ENCODE peak calls at places on chromosomes 5 and 9, in nine cellular contexts. J is fibroblast of lung, A is transverse colon, S is right atrium auricular region, Z is suprapubic skin, G is choroid plexus epithelial cell, N is PC-3, D is upper lobe of left lung, R is GM12865. H is an unnamed sample.

GRCh38 chr9:92639124-92639523 is 30.8 kb downstream of the IPPK start:
- DNase-seq in J (no peak), A (no peak), S (no peak), Z (no peak), G (no peak), N (no peak), D (no peak), R (no peak), H (no peak)

GRCh38 chr9:5375790-5376477 is 36.3 kb upstream of the RLN1 start:
- DNase-seq in J (no peak), A (no peak), S (no peak), Z (no peak), G (peak), N (peak), D (no peak), R (no peak), H (no peak)

GRCh38 chr5:181260720-181261319 is at the start of gene TRIM52:
- DNase-seq in J (peak), A (peak), S (peak), Z (peak), G (peak), N (peak), D (peak), R (peak), H (peak)

GRCh38 chr5:122908108-122908507 is 62.7 kb downstream of the SNX24 start:
- DNase-seq in J (no peak), A (no peak), S (no peak), Z (no peak), G (no peak), N (no peak), D (no peak), R (no peak), H (no peak)

GRCh38 chr9:121842612-121842978 is 191.2 kb downstream of the DAB2IP start:
- DNase-seq in J (peak), A (no peak), S (no peak), Z (no peak), G (peak), N (peak), D (no peak), R (no peak), H (no peak)

GRCh38 chr5:59317023-59317771 is 576.3 kb downstream of the PDE4D start:
- DNase-seq in J (no peak), A (peak), S (no peak), Z (no peak), G (peak), N (peak), D (no peak), R (no peak), H (peak)

GRCh38 chr5:1565737-1566734 is 42.3 kb upstream of the LPCAT1 start:
- DNase-seq in J (no peak), A (no peak), S (no peak), Z (peak), G (no peak), N (no peak), D (no peak), R (no peak), H (no peak)

GRCh38 chr9:123470121-123470851 is 114.3 kb downstream of the CRB2 start:
- DNase-seq in J (no peak), A (no peak), S (no peak), Z (no peak), G (no peak), N (no peak), D (no peak), R (no peak), H (no peak)

GRCh38 chr9:17246770-17247169 is 111.9 kb downstream of the CNTLN start:
- DNase-seq in J (no peak), A (no peak), S (no peak), Z (no peak), G (no peak), N (no peak), D (no peak), R (no peak), H (no peak)

GRCh38 chr5:14628346-14628745 is 36.2 kb upstream of the OTULIN start:
- DNase-seq in J (peak), A (no peak), S (no peak), Z (no peak), G (peak), N (peak), D (no peak), R (peak), H (peak)

GRCh38 chr9:8734760-8735159 is 935.2 kb upstream of the DMAC1 start:
- DNase-seq in J (peak), A (no peak), S (no peak), Z (no peak), G (no peak), N (no peak), D (no peak), R (no peak), H (no peak)

GRCh38 chr5:166726406-166726805 is 1565.0 kb upstream of the WWC1 start:
- DNase-seq in J (no peak), A (no peak), S (no peak), Z (no peak), G (no peak), N (no peak), D (no peak), R (no peak), H (no peak)

GRCh38 chr5:81755320-81755719 is 4.4 kb upstream of the SSBP2 start:
- DNase-seq in J (peak), A (peak), S (peak), Z (no peak), G (peak), N (peak), D (peak), R (no peak), H (peak)

GRCh38 chr9:83583151-83584014 is 39.6 kb upstream of the IDNK start:
- DNase-seq in J (peak), A (peak), S (peak), Z (no peak), G (peak), N (peak), D (peak), R (peak), H (peak)

GRCh38 chr5:131810510-131811249 is 13.9 kb upstream of the FNIP1 start:
- DNase-seq in J (no peak), A (no peak), S (no peak), Z (no peak), G (peak), N (peak), D (no peak), R (peak), H (peak)

GRCh38 chr9:86287013-86287412 is 4.7 kb upstream of the ISCA1 start:
- DNase-seq in J (peak), A (no peak), S (no peak), Z (no peak), G (peak), N (peak), D (no peak), R (peak), H (no peak)

GRCh38 chr9:117555964-117556629 is 141.2 kb upstream of the ASTN2 start:
- DNase-seq in J (peak), A (peak), S (peak), Z (no peak), G (peak), N (peak), D (peak), R (peak), H (no peak)

GRCh38 chr9:133545494-133546286 is 11.2 kb downstream of the ADAMTSL2 start:
- DNase-seq in J (no peak), A (no peak), S (no peak), Z (no peak), G (no peak), N (no peak), D (no peak), R (no peak), H (no peak)

GRCh38 chr5:133460172-133460758 is 152.1 kb downstream of the FSTL4 start:
- DNase-seq in J (no peak), A (peak), S (no peak), Z (peak), G (peak), N (peak), D (no peak), R (peak), H (peak)

GRCh38 chr5:83450183-83450839 is 21.2 kb upstream of the VCAN start:
- DNase-seq in J (no peak), A (no peak), S (no peak), Z (no peak), G (no peak), N (peak), D (no peak), R (no peak), H (no peak)

GRCh38 chr5:109691248-109691574 is 1.5 kb downstream of the MAN2A1 start:
- DNase-seq in J (no peak), A (no peak), S (no peak), Z (no peak), G (no peak), N (no peak), D (no peak), R (no peak), H (no peak)

GRCh38 chr9:128617943-128618342 is 38.7 kb downstream of the DYNC2I2 start:
- DNase-seq in J (no peak), A (no peak), S (no peak), Z (no peak), G (no peak), N (no peak), D (no peak), R (no peak), H (no peak)

GRCh38 chr5:115170128-115170923 is 618 bp upstream of the TRIM36 start:
- DNase-seq in J (no peak), A (no peak), S (no peak), Z (no peak), G (peak), N (peak), D (no peak), R (peak), H (no peak)

GRCh38 chr9:127279717-127280285 is 15.2 kb downstream of the GARNL3 start:
- DNase-seq in J (no peak), A (no peak), S (no peak), Z (no peak), G (no peak), N (no peak), D (no peak), R (no peak), H (no peak)

GRCh38 chr9:129867138-129868032 is 32.1 kb downstream of the USP20 start:
- DNase-seq in J (no peak), A (no peak), S (no peak), Z (no peak), G (no peak), N (no peak), D (no peak), R (no peak), H (no peak)

GRCh38 chr9:36150529-36151305 is 14.2 kb downstream of the GLIPR2 start:
- DNase-seq in J (peak), A (no peak), S (no peak), Z (no peak), G (no peak), N (no peak), D (no peak), R (no peak), H (no peak)

GRCh38 chr5:2757563-2758311 is 6.3 kb upstream of the IRX2 start:
- DNase-seq in J (peak), A (no peak), S (peak), Z (no peak), G (no peak), N (peak), D (peak), R (no peak), H (peak)

GRCh38 chr9:69637193-69637592 is 35.0 kb downstream of the APBA1 start:
- DNase-seq in J (peak), A (no peak), S (no peak), Z (no peak), G (no peak), N (no peak), D (no peak), R (no peak), H (no peak)

GRCh38 chr5:54900906-54901725 is 84.3 kb downstream of the ESM1 start:
- DNase-seq in J (peak), A (peak), S (no peak), Z (peak), G (peak), N (peak), D (peak), R (no peak), H (no peak)

DNA sequence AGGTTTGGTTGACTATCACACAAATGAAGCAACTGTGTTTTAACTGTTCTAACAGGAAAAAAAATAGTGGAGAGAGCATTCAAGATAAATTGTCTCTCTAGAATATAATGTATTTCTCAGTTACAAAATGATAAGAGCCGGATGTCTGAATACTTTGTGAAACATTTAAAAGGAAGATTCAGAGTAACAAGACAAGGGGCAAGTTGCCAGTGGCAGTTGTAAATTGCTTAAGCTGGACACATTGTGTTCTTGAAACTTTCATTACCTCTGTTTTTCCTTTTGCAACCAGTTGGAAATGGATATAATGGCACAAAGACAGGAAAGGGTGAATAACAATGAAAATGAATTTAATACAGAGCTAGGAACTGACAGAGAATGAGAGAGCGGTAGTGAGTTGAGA is 15.2 kb upstream of the TBCA start:
- DNase-seq in J (no peak), A (no peak), S (no peak), Z (no peak), G (no peak), N (no peak), D (no peak), R (no peak), H (no peak)
- TF ChIP-seq CTCF in J (no peak), A (no peak), S (no peak), Z (no peak), G (no peak), N (no peak), D (no peak), R (no peak), H (no peak)

GRCh38 chr9:37407468-37407867 is 15.0 kb upstream of the GRHPR start:
- DNase-seq in J (no peak), A (no peak), S (no peak), Z (no peak), G (no peak), N (peak), D (no peak), R (peak), H (peak)
- TF ChIP-seq CTCF in J (no peak), A (no peak), S (no peak), Z (no peak), G (peak), N (peak), D (no peak), R (peak), H (peak)

DNA sequence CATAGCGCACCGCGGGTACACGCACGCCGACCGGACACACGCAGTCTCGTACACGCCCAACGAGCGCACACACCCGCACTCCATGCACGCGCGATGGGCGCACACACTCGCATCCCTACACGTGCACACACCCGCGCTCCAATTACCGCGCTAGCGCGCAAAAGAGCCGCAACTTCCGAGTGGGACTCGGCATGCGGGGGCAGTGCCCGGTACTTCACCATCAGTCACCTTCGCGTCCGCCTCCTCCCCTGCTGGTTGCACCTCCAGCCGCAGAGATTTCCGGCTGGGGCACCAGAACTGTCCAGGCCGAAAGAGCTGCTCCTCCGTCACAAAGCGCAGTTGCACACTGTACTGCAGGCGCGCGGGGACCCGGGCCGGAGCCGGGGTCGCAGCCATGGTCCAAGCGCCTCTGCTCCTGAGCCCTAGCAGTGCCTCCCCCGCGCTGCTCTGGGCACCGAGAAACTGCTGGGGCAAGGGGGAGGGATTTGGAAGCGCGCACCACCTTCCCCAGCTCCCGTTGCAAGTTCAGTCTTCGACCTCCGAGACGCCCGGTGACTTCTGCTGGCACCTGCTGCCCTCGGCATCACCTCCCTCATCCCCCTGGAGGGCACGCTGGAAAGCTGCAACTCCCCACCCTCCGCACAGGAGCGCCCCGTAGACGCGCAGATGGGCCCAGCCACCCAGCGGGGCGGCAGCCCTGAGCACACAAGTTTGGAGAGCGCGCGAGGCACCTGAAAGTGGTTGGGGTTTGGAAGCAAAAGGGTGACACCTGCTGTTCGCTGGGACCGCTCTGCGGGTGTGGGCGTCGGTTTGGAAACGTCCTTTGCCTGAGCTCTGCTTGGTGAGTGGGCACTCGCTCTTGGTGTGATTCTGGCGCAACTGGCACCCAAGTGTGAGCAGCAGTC is 337.4 kb upstream of the PUM3 start:
- DNase-seq in J (peak), A (peak), S (no peak), Z (no peak), G (peak), N (peak), D (peak), R (peak), H (peak)
- TF ChIP-seq CTCF in J (peak), A (peak), S (no peak), Z (no peak), G (peak), N (peak), D (no peak), R (peak), H (no peak)

GRCh38 chr5:10793785-10794184 is 32.8 kb upstream of the DAP start:
- DNase-seq in J (no peak), A (no peak), S (no peak), Z (no peak), G (peak), N (no peak), D (no peak), R (no peak), H (no peak)
- TF ChIP-seq CTCF in J (no peak), A (no peak), S (no peak), Z (no peak), G (peak), N (no peak), D (no peak), R (no peak), H (no peak)

DNA sequence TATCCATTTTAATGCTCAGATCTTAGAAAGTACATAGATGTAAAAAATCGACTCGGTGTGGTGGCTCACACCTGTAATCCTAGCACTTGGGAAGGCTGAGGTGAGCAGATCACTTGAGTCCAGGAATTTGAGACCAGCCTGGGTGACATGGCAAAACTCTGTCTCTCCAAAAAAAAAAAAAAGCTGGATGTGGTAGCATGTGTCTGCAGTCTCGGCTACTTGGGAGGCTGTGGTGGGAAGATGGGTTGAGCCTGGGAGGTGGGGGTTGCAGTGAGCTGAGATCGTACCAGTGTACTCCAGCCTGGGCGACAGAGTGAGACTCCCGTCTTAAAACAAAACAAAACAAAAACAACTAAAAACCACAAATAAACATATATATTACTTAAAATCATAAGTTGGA is 61.4 kb downstream of the RASA1 start:
- DNase-seq in J (no peak), A (no peak), S (no peak), Z (no peak), G (no peak), N (no peak), D (no peak), R (no peak), H (no peak)
- TF ChIP-seq CTCF in J (no peak), A (no peak), S (no peak), Z (no peak), G (no peak), N (no peak), D (no peak), R (no peak), H (no peak)

GRCh38 chr5:10745133-10745532 is 15.9 kb downstream of the DAP start:
- DNase-seq in J (peak), A (no peak), S (no peak), Z (no peak), G (peak), N (no peak), D (no peak), R (no peak), H (no peak)
- TF ChIP-seq CTCF in J (no peak), A (no peak), S (no peak), Z (no peak), G (no peak), N (no peak), D (no peak), R (no peak), H (no peak)

DNA sequence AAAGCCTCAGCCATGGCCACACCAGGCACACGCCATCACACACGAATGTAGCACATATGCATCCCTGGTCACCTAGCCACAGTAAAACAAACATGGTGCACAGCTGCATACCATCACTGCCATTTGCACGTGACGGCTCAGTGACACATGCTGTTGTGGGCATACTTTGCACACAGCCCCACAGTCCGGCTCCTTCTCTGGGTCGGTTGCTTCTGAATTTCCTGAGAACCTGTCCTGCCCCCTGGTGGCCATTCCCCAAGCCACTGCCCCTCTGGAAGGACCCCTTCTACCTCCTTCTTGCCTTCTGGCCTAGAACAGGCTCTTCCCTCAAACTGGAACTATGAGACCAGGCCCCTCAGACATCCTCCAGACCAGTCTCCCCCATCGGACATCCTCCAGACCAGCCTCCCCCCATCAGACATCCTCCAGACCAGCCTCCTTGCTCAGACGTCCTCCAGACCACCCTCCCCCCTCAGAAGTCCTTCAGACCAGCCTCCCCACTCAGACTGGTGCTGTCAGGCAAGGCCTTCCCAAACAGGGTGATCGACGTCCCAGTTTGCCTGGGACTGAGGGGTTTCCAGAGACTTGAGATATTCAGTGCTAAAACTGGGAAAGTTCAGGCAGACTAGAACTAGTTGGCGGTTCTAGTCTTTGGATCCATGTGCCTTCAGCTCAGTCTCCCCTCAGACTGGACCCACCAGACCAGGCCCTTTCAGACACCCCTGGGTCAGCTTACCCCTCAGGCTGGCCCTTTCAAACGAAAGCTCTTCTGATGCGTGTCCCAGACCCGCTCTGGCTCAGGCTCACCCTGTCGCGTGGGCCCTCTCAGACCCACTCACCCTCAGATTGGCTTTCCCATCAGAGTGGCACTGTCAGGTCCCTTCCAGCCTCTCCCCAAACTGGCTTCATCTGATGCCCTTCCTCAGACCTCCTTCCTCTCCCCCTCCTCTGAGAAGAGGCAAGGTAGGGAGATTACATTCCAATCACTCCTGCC is 24.3 kb upstream of the ENHO start:
- DNase-seq in J (peak), A (peak), S (no peak), Z (peak), G (peak), N (peak), D (peak), R (peak), H (peak)
- TF ChIP-seq CTCF in J (peak), A (peak), S (peak), Z (peak), G (peak), N (peak), D (peak), R (peak), H (peak)

GRCh38 chr9:136853596-136854112 is 1.5 kb downstream of the MAMDC4 start:
- DNase-seq in J (no peak), A (peak), S (no peak), Z (no peak), G (no peak), N (no peak), D (no peak), R (peak), H (no peak)
- TF ChIP-seq CTCF in J (no peak), A (no peak), S (no peak), Z (no peak), G (no peak), N (no peak), D (no peak), R (peak), H (no peak)

H was measured in RWPE1.